ENCODE peak calls at places on chromosome 4, in seven cellular contexts. C, A, X, Z, R, K and J are unnamed samples.

GRCh38 chr4:151561551-151562256 is 152.7 kb downstream of the FHIP1A start:
- DNase-seq in C (no peak), A (no peak), X (no peak), Z (no peak), R (no peak), K (no peak), J (no peak)

GRCh38 chr4:185242749-185243533 is 33.5 kb downstream of the SNX25 start:
- DNase-seq in C (no peak), A (no peak), X (no peak), Z (peak), R (no peak), K (no peak), J (no peak)

GRCh38 chr4:82850684-82851083 is 40.3 kb downstream of the SEC31A start:
- DNase-seq in C (no peak), A (no peak), X (no peak), Z (no peak), R (no peak), K (no peak), J (no peak)

GRCh38 chr4:20217951-20218350 is 33.8 kb upstream of the SLIT2 start:
- DNase-seq in C (no peak), A (no peak), X (no peak), Z (no peak), R (no peak), K (no peak), J (no peak)

GRCh38 chr4:94714360-94714759 is 43.4 kb upstream of the BMPR1B start:
- DNase-seq in C (no peak), A (peak), X (no peak), Z (no peak), R (no peak), K (no peak), J (no peak)

GRCh38 chr4:1209821-1210220 is 37.4 kb upstream of the SPON2 start:
- DNase-seq in C (no peak), A (peak), X (peak), Z (peak), R (no peak), K (no peak), J (no peak)

GRCh38 chr4:109559625-109559982 is 442 bp upstream of the MCUB start:
- DNase-seq in C (no peak), A (peak), X (no peak), Z (no peak), R (no peak), K (no peak), J (no peak)

GRCh38 chr4:3498901-3499510 is 33.2 kb downstream of the LRPAP1 start:
- DNase-seq in C (no peak), A (no peak), X (no peak), Z (no peak), R (no peak), K (no peak), J (no peak)

GRCh38 chr4:102318526-102318925 is 26.8 kb downstream of the SLC39A8 start:
- DNase-seq in C (no peak), A (no peak), X (no peak), Z (no peak), R (no peak), K (no peak), J (no peak)

GRCh38 chr4:73776363-73776762 is 36.0 kb downstream of the CXCL8 start:
- DNase-seq in C (peak), A (peak), X (no peak), Z (peak), R (no peak), K (peak), J (no peak)

GRCh38 chr4:139913995-139914394 is 240.0 kb downstream of the MAML3 start:
- DNase-seq in C (no peak), A (peak), X (no peak), Z (peak), R (no peak), K (no peak), J (no peak)

GRCh38 chr4:8144359-8144758 is 14.3 kb downstream of the ABLIM2 start:
- DNase-seq in C (no peak), A (no peak), X (no peak), Z (peak), R (no peak), K (no peak), J (no peak)